ENCODE peak calls at places on chromosomes 5 and 9, in five cellular contexts. One of them, this sample, is unnamed.
A peak's percentile ranks its signal among the peaks of the same experiment; 100 is the strongest.

GRCh38 chr5:111461261-111461671 is 51.1 kb downstream of the STARD4 start:
- DNase-seq in RWPE1: peak; percentile 62
- DNase-seq in midbrain: no peak
- DNase-seq in NCI-H1092 treated with DMSO at 0.1 percent for 48 hours: peak; percentile 38
- DNase-seq in globus pallidus: peak; percentile 20
- DNase-seq in this sample: no peak

GRCh38 chr5:77993799-77994318 is 217.7 kb upstream of the TBCA start:
- DNase-seq in NCI-H1092 treated with DMSO at 0.1 percent for 48 hours: peak; percentile 36
- DNase-seq in globus pallidus: peak; percentile 94
- DNase-seq in midbrain: peak; percentile 83
- DNase-seq in RWPE1: no peak
- DNase-seq in this sample: peak; percentile 61

GRCh38 chr9:108953983-108954574 is 19.9 kb downstream of the ABITRAM start:
- DNase-seq in RWPE1: peak; percentile 72
- DNase-seq in globus pallidus: peak; percentile 67
- DNase-seq in midbrain: peak; percentile 79
- DNase-seq in NCI-H1092 treated with DMSO at 0.1 percent for 48 hours: peak; percentile 24
- DNase-seq in this sample: no peak

GRCh38 chr9:76638001-76638400 is 126.2 kb upstream of the PCA3 start:
- DNase-seq in NCI-H1092 treated with DMSO at 0.1 percent for 48 hours: no peak
- DNase-seq in midbrain: no peak
- DNase-seq in RWPE1: no peak
- DNase-seq in globus pallidus: no peak
- DNase-seq in this sample: no peak

GRCh38 chr5:29382735-29383280 is 1810.7 kb upstream of the CDH6 start:
- DNase-seq in globus pallidus: no peak
- DNase-seq in RWPE1: no peak
- DNase-seq in midbrain: no peak
- DNase-seq in NCI-H1092 treated with DMSO at 0.1 percent for 48 hours: no peak
- DNase-seq in this sample: no peak

GRCh38 chr9:137743695-137744094 is 124.9 kb downstream of the EHMT1 start:
- DNase-seq in globus pallidus: no peak
- DNase-seq in midbrain: no peak
- DNase-seq in RWPE1: no peak
- DNase-seq in NCI-H1092 treated with DMSO at 0.1 percent for 48 hours: no peak
- DNase-seq in this sample: no peak

GRCh38 chr9:131807131-131807990 is 67.5 kb upstream of the RAPGEF1 start:
- DNase-seq in globus pallidus: no peak
- DNase-seq in RWPE1: no peak
- DNase-seq in NCI-H1092 treated with DMSO at 0.1 percent for 48 hours: peak; percentile 51
- DNase-seq in midbrain: no peak
- DNase-seq in this sample: no peak

GRCh38 chr5:153718713-153719112 is 228.2 kb downstream of the GRIA1 start:
- DNase-seq in RWPE1: peak; percentile 59
- DNase-seq in NCI-H1092 treated with DMSO at 0.1 percent for 48 hours: no peak
- DNase-seq in midbrain: no peak
- DNase-seq in globus pallidus: no peak
- DNase-seq in this sample: no peak

GRCh38 chr9:81669011-81669739 is 20.2 kb downstream of the TLE1 start:
- DNase-seq in midbrain: no peak
- DNase-seq in RWPE1: no peak
- DNase-seq in NCI-H1092 treated with DMSO at 0.1 percent for 48 hours: peak; percentile 32
- DNase-seq in globus pallidus: no peak
- DNase-seq in this sample: no peak

GRCh38 chr5:969421-969839 is 39.2 kb upstream of the NKD2 start:
- DNase-seq in RWPE1: no peak
- DNase-seq in NCI-H1092 treated with DMSO at 0.1 percent for 48 hours: no peak
- DNase-seq in globus pallidus: no peak
- DNase-seq in midbrain: no peak
- DNase-seq in this sample: no peak

GRCh38 chr5:153902026-153902425 is 136.7 kb downstream of the FAM114A2 start:
- DNase-seq in globus pallidus: no peak
- DNase-seq in midbrain: no peak
- DNase-seq in NCI-H1092 treated with DMSO at 0.1 percent for 48 hours: no peak
- DNase-seq in RWPE1: no peak
- DNase-seq in this sample: no peak

GRCh38 chr9:104025945-104026344 is 68.2 kb upstream of the SMC2 start:
- DNase-seq in RWPE1: no peak
- DNase-seq in globus pallidus: no peak
- DNase-seq in NCI-H1092 treated with DMSO at 0.1 percent for 48 hours: peak; percentile 11
- DNase-seq in midbrain: no peak
- DNase-seq in this sample: no peak

GRCh38 chr9:81522721-81523551 is 166.4 kb downstream of the TLE1 start:
- DNase-seq in RWPE1: peak; percentile 60
- DNase-seq in midbrain: peak; percentile 42
- DNase-seq in NCI-H1092 treated with DMSO at 0.1 percent for 48 hours: peak; percentile 81
- DNase-seq in globus pallidus: peak; percentile 56
- DNase-seq in this sample: no peak

GRCh38 chr5:148820778-148821395 is 5.5 kb upstream of the ADRB2 start:
- DNase-seq in RWPE1: no peak
- DNase-seq in NCI-H1092 treated with DMSO at 0.1 percent for 48 hours: peak; percentile 9
- DNase-seq in globus pallidus: no peak
- DNase-seq in midbrain: no peak
- DNase-seq in this sample: no peak

GRCh38 chr5:38607930-38608545 is 51.6 kb upstream of the LIFR start:
- DNase-seq in NCI-H1092 treated with DMSO at 0.1 percent for 48 hours: peak; percentile 27
- DNase-seq in globus pallidus: no peak
- DNase-seq in RWPE1: no peak
- DNase-seq in midbrain: no peak
- DNase-seq in this sample: no peak

GRCh38 chr5:145946112-145946861 is 9.9 kb downstream of the SH3RF2 start:
- DNase-seq in globus pallidus: no peak
- DNase-seq in midbrain: no peak
- DNase-seq in RWPE1: peak; percentile 58
- DNase-seq in NCI-H1092 treated with DMSO at 0.1 percent for 48 hours: no peak
- DNase-seq in this sample: no peak

GRCh38 chr5:148808864-148809642 is 17.4 kb upstream of the ADRB2 start:
- DNase-seq in RWPE1: no peak
- DNase-seq in midbrain: peak; percentile 21
- DNase-seq in NCI-H1092 treated with DMSO at 0.1 percent for 48 hours: no peak
- DNase-seq in globus pallidus: peak; percentile 60
- DNase-seq in this sample: no peak

GRCh38 chr5:91125916-91126315 is 257.2 kb downstream of the ARRDC3 start:
- DNase-seq in NCI-H1092 treated with DMSO at 0.1 percent for 48 hours: no peak
- DNase-seq in midbrain: no peak
- DNase-seq in globus pallidus: no peak
- DNase-seq in RWPE1: no peak
- DNase-seq in this sample: no peak

GRCh38 chr5:125390316-125390715 is 643.9 kb upstream of the ZNF608 start:
- DNase-seq in midbrain: no peak
- DNase-seq in NCI-H1092 treated with DMSO at 0.1 percent for 48 hours: no peak
- DNase-seq in globus pallidus: no peak
- DNase-seq in RWPE1: no peak
- DNase-seq in this sample: no peak

GRCh38 chr9:137545123-137545522 is 5.1 kb downstream of the PNPLA7 start:
- DNase-seq in RWPE1: no peak
- DNase-seq in midbrain: no peak
- DNase-seq in NCI-H1092 treated with DMSO at 0.1 percent for 48 hours: no peak
- DNase-seq in globus pallidus: no peak
- DNase-seq in this sample: no peak

GRCh38 chr5:128002420-128002819 is 81.1 kb upstream of the SLC12A2 start:
- DNase-seq in NCI-H1092 treated with DMSO at 0.1 percent for 48 hours: no peak
- DNase-seq in globus pallidus: no peak
- DNase-seq in RWPE1: peak; percentile 38
- DNase-seq in midbrain: no peak
- DNase-seq in this sample: no peak

GRCh38 chr5:61840354-61840753 is 465.7 kb upstream of the KIF2A start:
- DNase-seq in globus pallidus: no peak
- DNase-seq in NCI-H1092 treated with DMSO at 0.1 percent for 48 hours: no peak
- DNase-seq in midbrain: no peak
- DNase-seq in RWPE1: peak; percentile 11
- DNase-seq in this sample: no peak

GRCh38 chr5:83312672-83313071 is 158.9 kb upstream of the VCAN start:
- DNase-seq in midbrain: peak; percentile 28
- DNase-seq in globus pallidus: peak; percentile 43
- DNase-seq in RWPE1: no peak
- DNase-seq in NCI-H1092 treated with DMSO at 0.1 percent for 48 hours: no peak
- DNase-seq in this sample: no peak

GRCh38 chr9:91427873-91428272 is 4.2 kb upstream of the NFIL3 start:
- DNase-seq in NCI-H1092 treated with DMSO at 0.1 percent for 48 hours: no peak
- DNase-seq in midbrain: no peak
- DNase-seq in RWPE1: peak; percentile 41
- DNase-seq in globus pallidus: no peak
- DNase-seq in this sample: no peak

GRCh38 chr5:130836729-130837660 is 328.1 kb downstream of the HINT1 start:
- DNase-seq in globus pallidus: peak; percentile 3
- DNase-seq in RWPE1: peak; percentile 10
- DNase-seq in midbrain: no peak
- DNase-seq in NCI-H1092 treated with DMSO at 0.1 percent for 48 hours: no peak
- DNase-seq in this sample: no peak

GRCh38 chr9:112761912-112762651 is 11.5 kb downstream of the SNX30 start:
- DNase-seq in midbrain: no peak
- DNase-seq in RWPE1: no peak
- DNase-seq in globus pallidus: no peak
- DNase-seq in NCI-H1092 treated with DMSO at 0.1 percent for 48 hours: no peak
- DNase-seq in this sample: no peak

GRCh38 chr9:113682297-113682771 is 193.8 kb upstream of the ZNF618 start:
- DNase-seq in midbrain: peak; percentile 75
- DNase-seq in globus pallidus: peak; percentile 52
- DNase-seq in RWPE1: peak; percentile 75
- DNase-seq in NCI-H1092 treated with DMSO at 0.1 percent for 48 hours: peak; percentile 32
- DNase-seq in this sample: no peak

GRCh38 chr5:146213210-146213838 is 9.9 kb downstream of the RBM27 start:
- DNase-seq in NCI-H1092 treated with DMSO at 0.1 percent for 48 hours: no peak
- DNase-seq in RWPE1: peak; percentile 24
- DNase-seq in globus pallidus: no peak
- DNase-seq in midbrain: no peak
- DNase-seq in this sample: no peak

GRCh38 chr5:140113180-140113698 is 670 bp upstream of the PURA start:
- DNase-seq in NCI-H1092 treated with DMSO at 0.1 percent for 48 hours: no peak
- DNase-seq in globus pallidus: no peak
- DNase-seq in midbrain: no peak
- DNase-seq in RWPE1: peak; percentile 17
- DNase-seq in this sample: no peak

GRCh38 chr9:69036319-69036718 is 767 bp downstream of the FXN start:
- DNase-seq in globus pallidus: peak; percentile 11
- DNase-seq in midbrain: no peak
- DNase-seq in NCI-H1092 treated with DMSO at 0.1 percent for 48 hours: no peak
- DNase-seq in RWPE1: peak; percentile 44
- DNase-seq in this sample: no peak

GRCh38 chr9:18032636-18033035 is 441.3 kb upstream of the ADAMTSL1 start:
- DNase-seq in RWPE1: no peak
- DNase-seq in midbrain: no peak
- DNase-seq in NCI-H1092 treated with DMSO at 0.1 percent for 48 hours: no peak
- DNase-seq in globus pallidus: no peak
- DNase-seq in this sample: no peak

GRCh38 chr5:98735806-98736507 is 37.5 kb upstream of the RGMB start:
- DNase-seq in midbrain: no peak
- DNase-seq in NCI-H1092 treated with DMSO at 0.1 percent for 48 hours: no peak
- DNase-seq in globus pallidus: no peak
- DNase-seq in RWPE1: no peak
- DNase-seq in this sample: no peak